ENCODE peak calls at places on chromosomes 6 and 20, in five cellular contexts. B, V, O, P and F are unnamed samples. For H3K4me1, the result is how much of the 10 kb centered on the place peaks cover.

GRCh38 chr20:61396262-61396848 is 144.3 kb downstream of the CDH4 start:
- DNase-seq in B (no peak), V (no peak), O (no peak), P (no peak), F (no peak)

GRCh38 chr20:23195635-23196034 is 109.5 kb upstream of the CD93 start:
- DNase-seq in B (no peak), V (no peak), O (no peak), P (no peak), F (no peak)

GRCh38 chr20:63366658-63367360 is 5.7 kb upstream of the CHRNA4 start:
- DNase-seq in B (no peak), V (no peak), O (peak), P (no peak), F (no peak)

GRCh38 chr6:88814909-88815308 is 148.5 kb downstream of the RNGTT start:
- DNase-seq in B (no peak), V (no peak), O (no peak), P (no peak), F (no peak)

GRCh38 chr6:164322533-164322932 is 908.0 kb downstream of the QKI start:
- DNase-seq in B (no peak), V (no peak), O (no peak), P (no peak), F (no peak)

GRCh38 chr6:53300656-53301551 is 47.8 kb downstream of the ELOVL5 start:
- DNase-seq in B (no peak), V (peak), O (peak), P (no peak), F (peak)

GRCh38 chr20:51661609-51662178 is 106.5 kb downstream of the ATP9A start:
- DNase-seq in B (no peak), V (no peak), O (no peak), P (no peak), F (no peak)

GRCh38 chr20:14536738-14537137 is 199.3 kb upstream of the FLRT3 start:
- DNase-seq in B (no peak), V (no peak), O (no peak), P (no peak), F (no peak)

GRCh38 chr20:53751394-53752368 is 158.0 kb upstream of the ZNF217 start:
- DNase-seq in B (no peak), V (no peak), O (peak), P (no peak), F (no peak)

GRCh38 chr20:63598479-63599395 is 24.7 kb upstream of the HELZ2 start:
- DNase-seq in B (no peak), V (no peak), O (no peak), P (no peak), F (no peak)

GRCh38 chr6:31202259-31203166 is 32.0 kb upstream of the POU5F1 start:
- DNase-seq in B (no peak), V (no peak), O (no peak), P (no peak), F (no peak)

GRCh38 chr20:23419995-23420901 is 1.0 kb downstream of the NAPB start:
- DNase-seq in B (peak), V (no peak), O (peak), P (no peak), F (peak)

GRCh38 chr6:131244942-131245341 is 109.7 kb downstream of the AKAP7 start:
- DNase-seq in B (no peak), V (no peak), O (no peak), P (no peak), F (no peak)

GRCh38 chr6:136477548-136477947 is 72.7 kb downstream of the MAP7 start:
- DNase-seq in B (no peak), V (no peak), O (peak), P (no peak), F (no peak)

DNA sequence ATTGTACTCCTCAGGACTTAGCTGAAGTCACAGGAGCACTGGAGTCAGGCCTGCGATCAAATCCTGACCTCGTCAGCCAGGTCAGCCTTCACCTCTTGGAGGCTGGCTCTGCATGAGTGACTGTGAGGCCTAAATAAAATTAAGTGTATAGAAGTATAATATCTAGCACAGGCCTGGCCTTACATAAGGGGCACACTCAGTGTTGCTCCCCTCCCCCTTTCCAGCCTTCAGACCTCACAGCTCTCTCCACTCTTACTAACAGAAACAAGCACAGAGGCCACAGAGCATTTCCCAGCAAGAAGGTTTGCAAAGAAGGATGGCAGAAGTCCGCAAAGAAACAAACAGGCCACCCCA is 84.8 kb downstream of the TRERF1 start:
- DNase-seq in B (no peak), V (no peak), O (no peak), P (no peak), F (no peak)
- H3K4me1 ChIP-seq in B (under half), V (half or more), O (half or more), P (under half), F (under half)

GRCh38 chr6:107741191-107741680 is 82.9 kb downstream of the SCML4 start:
- DNase-seq in B (no peak), V (no peak), O (no peak), P (peak), F (no peak)
- TF ChIP-seq CTCF in B (no peak), V (no peak), O (no peak), P (no peak), F (no peak)

GRCh38 chr6:69827491-69827890 is 30.7 kb upstream of the LMBRD1 start:
- DNase-seq in B (no peak), V (no peak), O (no peak), P (no peak), F (no peak)
- H3K4me3 ChIP-seq in B (no peak), V (no peak), O (no peak), P (no peak), F (no peak)

DNA sequence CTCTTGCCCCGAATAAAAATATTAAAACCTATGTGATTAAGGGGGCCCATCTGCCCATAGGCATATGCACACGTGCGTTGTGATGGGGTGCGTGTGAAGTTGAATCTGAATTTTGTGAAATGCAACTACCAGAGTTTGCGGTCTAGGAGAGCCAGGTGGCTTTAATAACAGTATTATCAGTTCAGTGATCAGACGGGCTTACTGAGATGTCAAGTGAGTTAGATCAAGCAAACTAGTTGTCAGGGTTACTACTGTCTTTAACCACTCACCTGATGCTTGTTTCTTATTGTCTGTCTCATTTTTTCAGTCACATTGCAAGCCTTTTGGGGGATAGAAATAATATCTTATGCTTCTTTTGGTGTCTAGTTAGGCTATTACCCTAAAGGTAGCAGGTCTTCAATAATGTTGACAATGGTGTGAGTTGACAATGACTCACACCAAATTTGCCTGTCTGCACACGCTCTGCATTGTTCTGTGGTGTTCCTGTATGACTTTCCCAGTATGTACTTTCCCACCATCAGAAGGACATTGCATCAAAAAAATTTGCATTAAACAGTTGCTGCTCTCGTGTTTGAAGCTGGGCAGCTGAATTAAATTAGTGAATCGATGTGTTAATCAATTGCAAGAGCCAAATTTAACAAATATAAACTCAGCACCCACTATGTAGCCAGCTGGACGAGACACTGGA is 103.1 kb upstream of the NAA20 start:
- DNase-seq in B (no peak), V (no peak), O (no peak), P (no peak), F (no peak)
- H3K4me1 ChIP-seq in B (under half), V (half or more), O (under half), P (under half), F (under half)

GRCh38 chr20:48640871-48641270 is 186.9 kb downstream of the PREX1 start:
- DNase-seq in B (no peak), V (no peak), O (no peak), P (no peak), F (no peak)
- TF ChIP-seq CTCF in B (no peak), V (no peak), O (no peak), P (no peak), F (no peak)

DNA sequence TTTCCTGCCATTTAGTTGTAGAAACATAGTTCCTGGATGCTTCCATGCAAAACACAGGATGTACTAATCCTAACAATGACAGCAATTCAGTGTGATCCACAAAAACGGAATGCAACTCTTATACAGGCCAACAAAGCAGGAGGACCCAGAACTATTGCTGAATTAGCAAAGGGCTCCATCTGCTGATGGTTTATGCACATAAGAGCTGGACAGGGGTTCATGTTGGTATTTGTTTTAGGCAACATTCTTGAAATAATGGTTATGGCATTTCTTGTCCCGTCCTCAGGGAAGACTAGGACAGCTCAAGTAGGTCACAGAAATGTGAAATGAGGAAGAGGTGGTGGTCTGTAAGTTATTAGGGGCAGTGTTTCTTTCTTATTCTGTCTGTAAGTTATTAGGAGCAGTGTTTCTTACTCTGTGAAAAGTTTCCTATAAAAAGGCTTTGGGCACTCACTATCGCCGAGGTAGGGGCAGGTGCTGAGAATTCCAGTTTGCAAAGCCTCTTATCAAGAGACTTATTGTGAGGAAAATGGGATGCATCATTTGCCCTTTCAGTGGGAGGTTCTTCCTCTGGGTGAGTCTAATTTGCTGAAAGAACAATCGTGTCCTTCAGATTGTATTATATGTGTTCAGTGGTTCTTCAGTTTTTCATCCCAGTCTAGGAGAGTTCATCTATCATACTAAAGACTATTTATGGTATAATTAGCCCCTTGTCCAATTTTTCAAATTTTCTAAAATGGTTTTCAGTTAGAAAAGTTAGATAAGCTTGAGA is 171.1 kb downstream of the MCHR2 start:
- DNase-seq in B (no peak), V (peak), O (peak), P (no peak), F (no peak)
- H3K4me3 ChIP-seq in B (no peak), V (no peak), O (peak), P (peak), F (no peak)

GRCh38 chr6:71404145-71404966 is 115.7 kb downstream of the OGFRL1 start:
- DNase-seq in B (no peak), V (no peak), O (peak), P (no peak), F (no peak)
- H3K4me1 ChIP-seq in B (under half), V (under half), O (under half), P (under half), F (under half)

DNA sequence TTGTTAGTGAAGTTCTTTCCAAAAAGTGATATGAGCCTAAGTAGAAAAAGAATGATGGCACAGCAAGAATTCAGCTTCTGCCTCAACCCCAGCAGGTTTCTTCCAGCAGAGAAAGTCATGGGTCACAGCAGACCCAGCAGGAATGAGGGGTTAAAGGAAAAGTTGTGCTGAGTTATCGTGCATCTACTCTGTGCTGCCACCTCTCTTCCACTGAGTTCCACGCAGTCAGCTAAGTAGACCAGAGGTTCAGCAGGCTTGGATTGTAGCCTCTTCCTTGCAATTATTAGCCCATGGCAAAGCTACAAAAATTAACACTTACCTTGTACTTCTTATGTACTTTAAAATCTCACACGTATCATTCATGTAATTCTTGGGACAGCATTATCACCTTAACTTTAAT is 510.8 kb downstream of the PTPRT start:
- DNase-seq in B (no peak), V (no peak), O (no peak), P (no peak), F (no peak)
- TF ChIP-seq CTCF in B (no peak), V (peak), O (no peak), P (no peak), F (no peak)